ENCODE peak calls at places on chromosomes 6 and 20, in six cellular contexts. S, V, R, U, J and O are unnamed samples.

GRCh38 chr6:21079468-21080048 is 514.0 kb upstream of the SOX4 start:
- DNase-seq in U (peak; percentile 28), R (peak; percentile 53), J (no peak), S (no peak), V (peak; percentile 13), O (peak; percentile 42)

GRCh38 chr6:10511477-10511876 is 9.7 kb upstream of the GCNT2 start:
- DNase-seq in S (no peak), V (no peak), U (peak; percentile 8), R (peak; percentile 18), J (no peak), O (no peak)

GRCh38 chr6:56890683-56891429 is 64.1 kb upstream of the BEND6 start:
- DNase-seq in J (no peak), V (no peak), S (no peak), U (peak; percentile 85), R (peak; percentile 85), O (peak; percentile 86)

GRCh38 chr20:63025534-63026331 is 19.0 kb upstream of the BHLHE23 start:
- DNase-seq in R (peak; percentile 54), V (no peak), J (peak; percentile 41), U (peak; percentile 16), S (no peak), O (no peak)

GRCh38 chr6:144782634-144783033 is 497.5 kb downstream of the UTRN start:
- DNase-seq in V (no peak), U (no peak), R (no peak), J (no peak), S (no peak), O (no peak)

GRCh38 chr20:32168184-32168910 is 39.2 kb downstream of the PLAGL2 start:
- DNase-seq in U (peak; percentile 14), S (peak; percentile 22), J (peak; percentile 91), R (peak; percentile 72), V (no peak), O (peak; percentile 34)

GRCh38 chr6:165056292-165056691 is 253.1 kb downstream of the C6orf118 start:
- DNase-seq in S (no peak), V (no peak), U (no peak), J (no peak), R (no peak), O (no peak)

GRCh38 chr20:3843490-3843889 is 3.1 kb upstream of the MAVS start:
- DNase-seq in S (no peak), J (no peak), U (peak; percentile 50), R (peak; percentile 67), V (no peak), O (peak; percentile 53)

GRCh38 chr6:36650848-36651247 is 27.7 kb upstream of the CDKN1A start:
- DNase-seq in S (no peak), V (no peak), J (no peak), U (no peak), R (no peak), O (no peak)

GRCh38 chr6:79048611-79049010 is 29.4 kb downstream of the PHIP start:
- DNase-seq in J (peak; percentile 77), U (peak; percentile 48), V (no peak), R (peak; percentile 52), S (no peak), O (peak; percentile 44)

GRCh38 chr6:47352966-47353365 is 43.3 kb upstream of the TNFRSF21 start:
- DNase-seq in V (no peak), S (no peak), R (no peak), J (no peak), U (no peak), O (no peak)

GRCh38 chr6:26553739-26554668 is 15.8 kb downstream of the HMGN4 start:
- DNase-seq in U (peak; percentile 93), R (peak; percentile 95), S (peak; percentile 83), V (no peak), J (peak; percentile 84), O (peak; percentile 96)

GRCh38 chr20:10673831-10674683 is at the start of gene JAG1:
- DNase-seq in U (peak; percentile 92), R (peak; percentile 98), V (no peak), S (peak; percentile 97), J (peak; percentile 97), O (peak; percentile 97)

GRCh38 chr6:113315068-113315467 is 542.1 kb upstream of the MARCKS start:
- DNase-seq in R (no peak), J (peak; percentile 10), V (no peak), U (no peak), S (no peak), O (no peak)

GRCh38 chr20:9185511-9185910 is 116.6 kb downstream of the PLCB4 start:
- DNase-seq in J (no peak), V (no peak), R (no peak), U (peak; percentile 62), S (no peak), O (peak; percentile 64)

GRCh38 chr6:134216304-134217029 is 101.4 kb downstream of the SGK1 start:
- DNase-seq in V (no peak), R (no peak), S (no peak), U (no peak), J (no peak), O (no peak)

GRCh38 chr6:134686071-134686470 is 263.8 kb downstream of the ALDH8A1 start:
- DNase-seq in V (peak; percentile 95), R (no peak), U (no peak), S (no peak), J (no peak), O (peak; percentile 46)

GRCh38 chr6:25010166-25010565 is 74.4 kb upstream of the RIPOR2 start:
- DNase-seq in R (peak; percentile 66), J (no peak), S (no peak), U (peak; percentile 21), V (no peak), O (no peak)

GRCh38 chr6:13431059-13431656 is 56.2 kb downstream of the GFOD1 start:
- DNase-seq in S (peak; percentile 7), J (no peak), V (no peak), R (no peak), U (no peak), O (no peak)

GRCh38 chr20:23749746-23750145 is 989 bp downstream of the CST1 start:
- DNase-seq in J (no peak), V (no peak), S (no peak), U (no peak), R (no peak), O (no peak)

GRCh38 chr6:79821859-79822258 is 125.5 kb downstream of the ELOVL4 start:
- DNase-seq in S (no peak), R (peak; percentile 8), J (no peak), U (peak; percentile 70), V (no peak), O (no peak)

GRCh38 chr6:159130846-159131245 is 38.4 kb upstream of the FNDC1 start:
- DNase-seq in U (no peak), J (no peak), S (no peak), R (no peak), V (no peak), O (no peak)

GRCh38 chr6:151285121-151285520 is 45.4 kb downstream of the AKAP12 start:
- DNase-seq in S (no peak), V (peak; percentile 44), R (peak; percentile 80), U (peak; percentile 47), J (no peak), O (peak; percentile 74)

GRCh38 chr6:147633191-147633590 is 124.7 kb downstream of the SAMD5 start:
- DNase-seq in J (no peak), R (no peak), V (no peak), U (no peak), S (no peak), O (no peak)

GRCh38 chr20:5544175-5544574 is 206.0 kb upstream of the SHLD1 start:
- DNase-seq in U (no peak), V (no peak), R (no peak), J (no peak), S (no peak), O (no peak)

GRCh38 chr6:683742-684440 is 9.0 kb downstream of the EXOC2 start:
- DNase-seq in J (peak; percentile 95), R (peak; percentile 69), V (no peak), S (no peak), U (peak; percentile 92), O (peak; percentile 80)

GRCh38 chr20:23923891-23924435 is 44.4 kb upstream of the CST5 start:
- DNase-seq in J (no peak), R (no peak), V (no peak), U (no peak), S (peak; percentile 29), O (no peak)

GRCh38 chr6:137926985-137927384 is 59.9 kb downstream of the TNFAIP3 start:
- DNase-seq in V (no peak), R (no peak), S (no peak), U (no peak), J (no peak), O (no peak)

GRCh38 chr6:18016133-18016532 is 28.7 kb upstream of the KIF13A start:
- DNase-seq in U (no peak), V (no peak), S (no peak), R (no peak), J (no peak), O (no peak)

GRCh38 chr6:9461161-9461560 is 953.7 kb downstream of the TFAP2A start:
- DNase-seq in R (no peak), U (no peak), S (no peak), V (no peak), J (no peak), O (no peak)

GRCh38 chr20:36368400-36368799 is 62.3 kb downstream of the DLGAP4 start:
- DNase-seq in V (no peak), J (no peak), U (no peak), S (no peak), R (no peak), O (no peak)

GRCh38 chr6:95133578-95133977 is 443.8 kb upstream of the MANEA start:
- DNase-seq in V (peak; percentile 2), R (no peak), J (peak; percentile 32), U (no peak), S (no peak), O (peak; percentile 18)

GRCh38 chr20:14921546-14921945 is 584.1 kb upstream of the FLRT3 start:
- DNase-seq in S (no peak), J (no peak), U (no peak), R (peak; percentile 4), V (no peak), O (no peak)

DNA sequence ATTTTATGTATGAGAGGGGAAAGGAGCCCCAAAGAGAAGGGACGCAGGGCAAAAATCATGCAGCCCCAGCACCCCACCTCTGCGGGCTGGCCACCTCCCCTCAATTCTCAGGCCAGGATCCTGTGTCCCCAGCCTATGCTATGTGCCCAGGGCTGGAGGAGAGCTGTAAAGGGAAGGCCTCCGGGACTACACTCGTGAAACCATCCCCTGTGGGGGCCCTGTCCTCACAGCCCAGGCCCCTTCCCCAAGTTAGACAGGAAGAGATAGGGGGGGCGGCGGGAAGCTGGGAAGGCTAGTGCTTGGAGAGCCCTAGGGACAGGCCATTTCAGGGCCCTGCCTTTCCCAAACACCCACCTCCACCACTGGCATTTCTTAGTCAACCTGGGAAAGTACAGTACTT is 1.4 kb upstream of the COL11A2 start:
- DNase-seq in V (no peak), U (no peak), J (no peak), S (no peak), R (no peak), O (no peak)
- H3K4me3 ChIP-seq in V (no peak overlapping the region), U (no peak overlapping the region), J (peak overlapping the region; percentile 94), S (peak overlapping the region; percentile 72), R (no peak overlapping the region), O (no peak overlapping the region)

GRCh38 chr6:125791151-125791819 is 525 bp downstream of the NCOA7 start:
- DNase-seq in R (peak; percentile 70), S (peak; percentile 82), U (peak; percentile 52), J (peak; percentile 55), V (no peak), O (peak; percentile 70)
- TF ChIP-seq CTCF in R (peak; percentile 78), S (peak; percentile 26), U (peak; percentile 82), J (peak; percentile 53), V (peak; percentile 74), O (peak; percentile 77)

GRCh38 chr6:54107470-54107869 is 3.8 kb upstream of the MLIP start:
- DNase-seq in U (no peak), J (no peak), S (no peak), R (no peak), V (no peak), O (no peak)
- H3K4me3 ChIP-seq in U (no peak overlapping the region), J (no peak overlapping the region), S (no peak overlapping the region), R (no peak overlapping the region), V (no peak overlapping the region), O (no peak overlapping the region)

GRCh38 chr20:48455606-48456360 is 372.0 kb downstream of the PREX1 start:
- DNase-seq in U (no peak), R (no peak), J (no peak), S (no peak), V (no peak), O (no peak)
- TF ChIP-seq CTCF in U (no peak), R (no peak), J (no peak), S (no peak), V (no peak), O (no peak)